ENCODE peak calls at places on chromosomes 16 and 17, in five cellular contexts. F is posterior vena cava; I is cardiac fibroblast; A is activated T-helper 1 cell treated with anti-CD3 and anti-CD28 coated beads, Interleukin-2, amount 50 U/mL, for 16 hours; D is uterus. T is an unnamed sample.

GRCh38 chr17:10729334-10730193 is at the start of gene TMEM220:
- DNase-seq in F (peak), I (peak), A (peak), D (peak), T (peak)

GRCh38 chr16:85086347-85087291 is 25.7 kb downstream of the CIBAR2 start:
- DNase-seq in F (peak), I (peak), A (peak), D (peak), T (peak)

GRCh38 chr17:1377334-1377733 is 22.7 kb downstream of the YWHAE start:
- DNase-seq in F (no peak), I (no peak), A (no peak), D (no peak), T (no peak)

GRCh38 chr17:59367657-59368045 is 36.2 kb downstream of the YPEL2 start:
- DNase-seq in F (no peak), I (no peak), A (no peak), D (no peak), T (no peak)

GRCh38 chr16:3259097-3259496 is 2.7 kb upstream of the MEFV start:
- DNase-seq in F (peak), I (peak), A (no peak), D (no peak), T (peak)

GRCh38 chr17:65177901-65178300 is 40.7 kb downstream of the RGS9 start:
- DNase-seq in F (no peak), I (peak), A (no peak), D (no peak), T (no peak)

GRCh38 chr17:65556014-65556909 is 5.2 kb downstream of the AXIN2 start:
- DNase-seq in F (peak), I (peak), A (peak), D (peak), T (peak)

GRCh38 chr16:85296859-85297698 is 184.8 kb upstream of the CIBAR2 start:
- DNase-seq in F (no peak), I (peak), A (no peak), D (no peak), T (no peak)

GRCh38 chr16:56344518-56345405 is 80.6 kb downstream of the AMFR start:
- DNase-seq in F (no peak), I (no peak), A (no peak), D (no peak), T (no peak)

GRCh38 chr16:51638338-51639135 is 487.5 kb upstream of the SALL1 start:
- DNase-seq in F (no peak), I (no peak), A (no peak), D (no peak), T (no peak)

T was measured in sigmoid colon.